ENCODE peak calls at places on chromosome 5, in nine cellular contexts. One of them, this sample, is unnamed.
A peak's percentile ranks its signal among the peaks of the same experiment; 100 is the strongest.

GRCh38 chr5:1392801-1393565 is 48.1 kb upstream of the CLPTM1L start:
- DNase-seq in WTC11: no peak
- DNase-seq in cardiac muscle cell: no peak
- DNase-seq in glutamatergic neuron: peak; percentile 9
- DNase-seq in A549: no peak
- DNase-seq in Peyer's patch: no peak
- DNase-seq in HCT116: no peak
- DNase-seq in HL-60: peak; percentile 39
- DNase-seq in brain microvascular endothelial cell: no peak
- DNase-seq in this sample: no peak

GRCh38 chr5:12419075-12419474 is 514.8 kb upstream of the CTNND2 start:
- DNase-seq in WTC11: no peak
- DNase-seq in HL-60: no peak
- DNase-seq in brain microvascular endothelial cell: no peak
- DNase-seq in A549: no peak
- DNase-seq in cardiac muscle cell: no peak
- DNase-seq in glutamatergic neuron: no peak
- DNase-seq in HCT116: no peak
- DNase-seq in Peyer's patch: no peak
- DNase-seq in this sample: no peak

GRCh38 chr5:151155149-151155776 is 2.3 kb downstream of the ANXA6 start:
- DNase-seq in cardiac muscle cell: peak; percentile 30
- DNase-seq in Peyer's patch: no peak
- DNase-seq in glutamatergic neuron: no peak
- DNase-seq in HCT116: no peak
- DNase-seq in brain microvascular endothelial cell: no peak
- DNase-seq in A549: no peak
- DNase-seq in HL-60: peak; percentile 50
- DNase-seq in WTC11: no peak
- DNase-seq in this sample: no peak

GRCh38 chr5:38845555-38846378 is at the start of gene OSMR:
- DNase-seq in HL-60: peak; percentile 18
- DNase-seq in brain microvascular endothelial cell: peak; percentile 96
- DNase-seq in glutamatergic neuron: peak; percentile 50
- DNase-seq in A549: peak; percentile 96
- DNase-seq in Peyer's patch: peak; percentile 65
- DNase-seq in WTC11: peak; percentile 69
- DNase-seq in HCT116: peak; percentile 78
- DNase-seq in cardiac muscle cell: peak; percentile 100
- DNase-seq in this sample: peak; percentile 70

GRCh38 chr5:88885043-88885442 is 2.1 kb upstream of the MEF2C start:
- DNase-seq in WTC11: no peak
- DNase-seq in Peyer's patch: no peak
- DNase-seq in cardiac muscle cell: no peak
- DNase-seq in HCT116: no peak
- DNase-seq in brain microvascular endothelial cell: no peak
- DNase-seq in glutamatergic neuron: no peak
- DNase-seq in HL-60: no peak
- DNase-seq in A549: no peak
- DNase-seq in this sample: no peak

GRCh38 chr5:159052282-159053011 is 47.3 kb downstream of the EBF1 start:
- DNase-seq in glutamatergic neuron: peak; percentile 43
- DNase-seq in cardiac muscle cell: peak; percentile 48
- DNase-seq in WTC11: no peak
- DNase-seq in HCT116: no peak
- DNase-seq in A549: no peak
- DNase-seq in Peyer's patch: no peak
- DNase-seq in brain microvascular endothelial cell: peak; percentile 31
- DNase-seq in HL-60: no peak
- DNase-seq in this sample: no peak

GRCh38 chr5:28156981-28157380 is 1118.6 kb upstream of the CDH9 start:
- DNase-seq in Peyer's patch: no peak
- DNase-seq in HCT116: no peak
- DNase-seq in cardiac muscle cell: no peak
- DNase-seq in HL-60: no peak
- DNase-seq in A549: no peak
- DNase-seq in WTC11: no peak
- DNase-seq in glutamatergic neuron: no peak
- DNase-seq in brain microvascular endothelial cell: peak; percentile 21
- DNase-seq in this sample: no peak

GRCh38 chr5:151684690-151685361 is 1.9 kb downstream of the SPARC start:
- DNase-seq in cardiac muscle cell: peak; percentile 96
- DNase-seq in HL-60: no peak
- DNase-seq in Peyer's patch: no peak
- DNase-seq in glutamatergic neuron: no peak
- DNase-seq in HCT116: no peak
- DNase-seq in brain microvascular endothelial cell: peak; percentile 94
- DNase-seq in WTC11: peak; percentile 58
- DNase-seq in A549: peak; percentile 74
- DNase-seq in this sample: peak; percentile 83

GRCh38 chr5:24110019-24110615 is 534.7 kb downstream of the CDH10 start:
- DNase-seq in cardiac muscle cell: peak; percentile 33
- DNase-seq in brain microvascular endothelial cell: no peak
- DNase-seq in glutamatergic neuron: no peak
- DNase-seq in Peyer's patch: no peak
- DNase-seq in HL-60: no peak
- DNase-seq in WTC11: no peak
- DNase-seq in HCT116: no peak
- DNase-seq in A549: peak; percentile 43
- DNase-seq in this sample: no peak

GRCh38 chr5:174501461-174502069 is 222.8 kb upstream of the MSX2 start:
- DNase-seq in A549: no peak
- DNase-seq in cardiac muscle cell: peak; percentile 44
- DNase-seq in Peyer's patch: no peak
- DNase-seq in HL-60: no peak
- DNase-seq in glutamatergic neuron: no peak
- DNase-seq in HCT116: no peak
- DNase-seq in WTC11: no peak
- DNase-seq in brain microvascular endothelial cell: no peak
- DNase-seq in this sample: no peak

GRCh38 chr5:81789033-81789432 is 38.1 kb upstream of the SSBP2 start:
- DNase-seq in HL-60: no peak
- DNase-seq in brain microvascular endothelial cell: peak; percentile 38
- DNase-seq in HCT116: no peak
- DNase-seq in A549: no peak
- DNase-seq in Peyer's patch: no peak
- DNase-seq in WTC11: no peak
- DNase-seq in glutamatergic neuron: no peak
- DNase-seq in cardiac muscle cell: peak; percentile 29
- DNase-seq in this sample: no peak

GRCh38 chr5:37837101-37838032 is 2.5 kb downstream of the GDNF start:
- DNase-seq in HCT116: peak; percentile 18
- DNase-seq in HL-60: peak; percentile 56
- DNase-seq in WTC11: peak; percentile 74
- DNase-seq in glutamatergic neuron: peak; percentile 82
- DNase-seq in brain microvascular endothelial cell: peak; percentile 70
- DNase-seq in A549: peak; percentile 69
- DNase-seq in cardiac muscle cell: peak; percentile 81
- DNase-seq in Peyer's patch: peak; percentile 75
- DNase-seq in this sample: peak; percentile 54

DNA sequence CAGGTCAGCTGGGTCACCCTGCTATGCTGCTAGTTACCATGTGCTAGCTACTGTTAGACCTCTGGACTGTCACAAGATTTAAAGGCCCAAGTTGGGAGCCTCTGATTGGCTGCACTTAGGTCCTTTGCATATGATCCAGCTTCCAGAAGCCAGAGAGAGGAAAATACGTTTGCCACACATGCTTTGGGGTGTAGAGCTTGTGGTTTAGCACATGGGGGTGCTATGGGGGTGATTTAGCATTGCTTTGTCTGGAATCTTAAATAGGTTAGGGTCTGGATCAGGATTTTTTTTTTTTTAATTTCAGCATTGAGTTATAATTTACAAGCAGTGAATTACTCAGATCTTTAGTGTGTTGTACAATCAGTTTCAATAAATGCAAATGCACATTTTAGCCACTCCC is 250.1 kb downstream of the LRRC70 start:
- DNase-seq in Peyer's patch: no peak
- DNase-seq in cardiac muscle cell: no peak
- DNase-seq in HCT116: no peak
- DNase-seq in A549: no peak
- DNase-seq in HL-60: no peak
- DNase-seq in WTC11: no peak
- DNase-seq in brain microvascular endothelial cell: no peak
- DNase-seq in glutamatergic neuron: no peak
- DNase-seq in this sample: no peak
- TF ChIP-seq CTCF in Peyer's patch: no peak
- TF ChIP-seq CTCF in cardiac muscle cell: no peak
- TF ChIP-seq CTCF in HCT116: no peak
- TF ChIP-seq CTCF in A549: no peak
- TF ChIP-seq CTCF in HL-60: no peak
- TF ChIP-seq CTCF in WTC11: no peak
- TF ChIP-seq CTCF in brain microvascular endothelial cell: no peak
- TF ChIP-seq CTCF in glutamatergic neuron: no peak
- TF ChIP-seq CTCF in this sample: no peak

DNA sequence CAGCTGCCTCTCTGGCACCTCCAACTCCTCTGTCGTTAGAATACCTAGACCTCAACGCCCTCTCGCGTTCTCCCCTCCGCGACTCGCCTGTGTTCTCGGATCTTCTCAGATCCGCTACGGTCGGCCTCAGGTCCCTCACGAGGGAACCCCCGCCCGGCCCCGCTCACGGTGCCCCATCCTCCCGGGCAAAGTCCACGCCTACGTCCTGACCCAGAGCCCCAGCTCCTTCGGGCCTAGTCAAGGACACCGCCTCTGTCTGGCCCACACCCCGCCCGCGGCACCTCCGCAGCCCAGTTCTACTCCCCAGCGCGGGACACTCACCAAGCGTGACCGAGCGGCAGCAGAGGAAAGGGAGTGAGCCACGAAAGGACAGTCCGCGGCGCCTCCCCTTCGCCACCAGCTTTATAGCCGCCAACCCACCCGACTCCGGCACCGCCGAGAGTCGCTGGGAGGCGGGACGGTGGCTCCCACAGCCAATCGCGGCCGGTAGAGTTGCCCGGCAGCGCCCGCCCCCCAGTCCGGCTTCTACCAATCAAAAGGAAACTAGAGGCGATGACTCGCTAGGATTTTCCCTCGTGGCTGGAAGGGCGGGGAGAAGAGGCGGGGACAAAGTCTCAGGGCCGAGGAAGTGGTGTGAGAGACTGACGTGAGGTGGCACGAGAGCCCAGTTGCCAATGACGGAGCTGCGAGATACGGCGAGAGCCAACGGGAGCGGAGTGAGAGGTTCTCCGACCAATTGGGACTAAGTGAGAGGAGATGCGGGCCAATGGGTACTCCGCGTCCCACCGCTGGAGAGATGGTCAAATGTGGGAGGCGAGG is at the start of gene HMGCS1:
- DNase-seq in A549: peak; percentile 100
- DNase-seq in cardiac muscle cell: peak; percentile 100
- DNase-seq in Peyer's patch: peak; percentile 99
- DNase-seq in brain microvascular endothelial cell: peak; percentile 100
- DNase-seq in glutamatergic neuron: peak; percentile 98
- DNase-seq in WTC11: peak; percentile 98
- DNase-seq in HCT116: peak; percentile 99
- DNase-seq in HL-60: peak; percentile 99
- DNase-seq in this sample: peak; percentile 99
- TF ChIP-seq CTCF in A549: no peak
- TF ChIP-seq CTCF in cardiac muscle cell: no peak
- TF ChIP-seq CTCF in Peyer's patch: no peak
- TF ChIP-seq CTCF in brain microvascular endothelial cell: no peak
- TF ChIP-seq CTCF in glutamatergic neuron: no peak
- TF ChIP-seq CTCF in WTC11: no peak
- TF ChIP-seq CTCF in HCT116: no peak
- TF ChIP-seq CTCF in HL-60: no peak
- TF ChIP-seq CTCF in this sample: no peak

GRCh38 chr5:160685219-160685618 is 166.8 kb downstream of the ATP10B start:
- DNase-seq in brain microvascular endothelial cell: no peak
- DNase-seq in HL-60: no peak
- DNase-seq in A549: no peak
- DNase-seq in cardiac muscle cell: no peak
- DNase-seq in glutamatergic neuron: no peak
- DNase-seq in HCT116: no peak
- DNase-seq in Peyer's patch: no peak
- DNase-seq in WTC11: no peak
- DNase-seq in this sample: no peak

GRCh38 chr5:160685695-160686094 is 166.3 kb downstream of the ATP10B start:
- DNase-seq in A549: peak; percentile 9
- DNase-seq in Peyer's patch: no peak
- DNase-seq in glutamatergic neuron: no peak
- DNase-seq in cardiac muscle cell: no peak
- DNase-seq in HCT116: no peak
- DNase-seq in brain microvascular endothelial cell: no peak
- DNase-seq in WTC11: no peak
- DNase-seq in HL-60: peak; percentile 32
- DNase-seq in this sample: no peak
- TF ChIP-seq CTCF in A549: peak; percentile 13
- TF ChIP-seq CTCF in Peyer's patch: no peak
- TF ChIP-seq CTCF in glutamatergic neuron: peak; percentile 28
- TF ChIP-seq CTCF in cardiac muscle cell: no peak
- TF ChIP-seq CTCF in HCT116: peak; percentile 32
- TF ChIP-seq CTCF in brain microvascular endothelial cell: no peak
- TF ChIP-seq CTCF in WTC11: peak; percentile 31
- TF ChIP-seq CTCF in HL-60: peak; percentile 32
- TF ChIP-seq CTCF in this sample: no peak

GRCh38 chr5:171409164-171410136 is 10.0 kb upstream of the FGF18 start:
- DNase-seq in brain microvascular endothelial cell: no peak
- DNase-seq in WTC11: no peak
- DNase-seq in cardiac muscle cell: no peak
- DNase-seq in HCT116: no peak
- DNase-seq in glutamatergic neuron: no peak
- DNase-seq in HL-60: no peak
- DNase-seq in A549: no peak
- DNase-seq in Peyer's patch: no peak
- DNase-seq in this sample: no peak

GRCh38 chr5:171407234-171407633 is 12.2 kb upstream of the FGF18 start:
- DNase-seq in HCT116: no peak
- DNase-seq in Peyer's patch: no peak
- DNase-seq in WTC11: no peak
- DNase-seq in A549: no peak
- DNase-seq in brain microvascular endothelial cell: no peak
- DNase-seq in glutamatergic neuron: no peak
- DNase-seq in cardiac muscle cell: no peak
- DNase-seq in HL-60: no peak
- DNase-seq in this sample: no peak

GRCh38 chr5:171400169-171400568 is 12.5 kb downstream of the NPM1 start:
- DNase-seq in HL-60: no peak
- DNase-seq in WTC11: no peak
- DNase-seq in brain microvascular endothelial cell: no peak
- DNase-seq in A549: no peak
- DNase-seq in glutamatergic neuron: no peak
- DNase-seq in cardiac muscle cell: no peak
- DNase-seq in Peyer's patch: no peak
- DNase-seq in HCT116: no peak
- DNase-seq in this sample: no peak

GRCh38 chr5:171401167-171401947 is 13.7 kb downstream of the NPM1 start:
- DNase-seq in Peyer's patch: no peak
- DNase-seq in WTC11: no peak
- DNase-seq in A549: no peak
- DNase-seq in HCT116: no peak
- DNase-seq in brain microvascular endothelial cell: no peak
- DNase-seq in cardiac muscle cell: no peak
- DNase-seq in glutamatergic neuron: no peak
- DNase-seq in HL-60: no peak
- DNase-seq in this sample: no peak

DNA sequence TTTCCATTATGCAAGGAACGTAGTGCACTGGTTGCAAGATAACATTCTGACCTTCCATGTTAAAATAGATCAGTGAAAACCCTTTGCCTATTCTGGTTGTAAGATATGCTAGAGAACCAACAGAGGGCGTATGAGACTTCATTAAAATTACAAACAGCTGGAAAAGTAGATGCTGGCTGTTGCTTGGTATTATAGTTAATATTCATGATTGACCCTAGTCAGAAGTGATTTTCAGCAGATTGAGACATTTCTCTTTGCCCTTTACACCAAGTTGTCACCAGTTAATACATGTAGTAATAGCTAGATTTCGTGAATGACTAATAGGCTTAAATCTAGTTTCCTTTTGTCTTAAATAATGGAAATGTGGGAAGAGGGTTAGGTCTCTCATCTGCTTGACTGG is 13.8 kb upstream of the FGF18 start:
- DNase-seq in WTC11: no peak
- DNase-seq in HCT116: no peak
- DNase-seq in Peyer's patch: no peak
- DNase-seq in A549: peak; percentile 47
- DNase-seq in brain microvascular endothelial cell: no peak
- DNase-seq in cardiac muscle cell: peak; percentile 35
- DNase-seq in glutamatergic neuron: no peak
- DNase-seq in HL-60: no peak
- DNase-seq in this sample: no peak
- TF ChIP-seq CTCF in WTC11: no peak
- TF ChIP-seq CTCF in HCT116: no peak
- TF ChIP-seq CTCF in Peyer's patch: no peak
- TF ChIP-seq CTCF in A549: peak; percentile 46
- TF ChIP-seq CTCF in brain microvascular endothelial cell: peak; percentile 41
- TF ChIP-seq CTCF in cardiac muscle cell: peak; percentile 55
- TF ChIP-seq CTCF in glutamatergic neuron: peak; percentile 52
- TF ChIP-seq CTCF in HL-60: peak; percentile 14
- TF ChIP-seq CTCF in this sample: no peak

This sample was measured in mesothelial cell of epicardium.